ENCODE peak calls at places on chromosomes 11 and 22, in eight cellular contexts. V is naive thymus-derived CD4-positive, alpha-beta T cell; W is brain microvascular endothelial cell; K is heart left ventricle; D is CD8-positive, alpha-beta memory T cell; C is heart right ventricle; N is NT2/D1; T is ovary. O is an unnamed sample.

GRCh38 chr11:75554258-75555022 is 7.6 kb upstream of the SERPINH1 start:
- DNase-seq in K (peak; percentile 97), D (no peak), N (no peak), W (peak; percentile 99), T (peak; percentile 99), V (no peak), C (peak; percentile 94), O (peak; percentile 97)

GRCh38 chr22:23181763-23182288 is 1.5 kb downstream of the BCR start:
- DNase-seq in N (no peak), D (no peak), K (no peak), T (no peak), C (no peak), W (no peak), V (peak; percentile 7), O (no peak)

GRCh38 chr11:61579398-61580291 is 1.2 kb downstream of the SYT7 start:
- DNase-seq in D (no peak), W (no peak), N (no peak), C (no peak), T (no peak), V (peak; percentile 8), K (no peak), O (peak; percentile 65)

GRCh38 chr11:6319879-6320410 is 356 bp downstream of the CAVIN3 start:
- DNase-seq in N (peak; percentile 51), D (no peak), V (no peak), K (peak; percentile 97), W (peak; percentile 91), C (peak; percentile 95), T (peak; percentile 87), O (peak; percentile 94)

GRCh38 chr11:1969036-1969435 is 21.9 kb downstream of the MRPL23 start:
- DNase-seq in C (no peak), T (no peak), D (no peak), K (no peak), W (no peak), N (no peak), V (no peak), O (no peak)

GRCh38 chr11:64990222-64990918 is 6.4 kb downstream of the BATF2 start:
- DNase-seq in C (peak; percentile 75), K (peak; percentile 75), W (peak; percentile 26), D (no peak), V (no peak), T (no peak), N (no peak), O (no peak)

GRCh38 chr11:61338783-61339489 is 5.9 kb downstream of the TKFC start:
- DNase-seq in V (no peak), W (no peak), D (no peak), C (no peak), T (no peak), K (no peak), N (no peak), O (no peak)

GRCh38 chr22:33324228-33324627 is 266.0 kb upstream of the SYN3 start:
- DNase-seq in V (no peak), T (no peak), D (no peak), C (no peak), K (no peak), N (no peak), W (no peak), O (no peak)

GRCh38 chr11:5229388-5229787 is 2.5 kb upstream of the HBB start:
- DNase-seq in K (no peak), V (no peak), T (no peak), N (no peak), D (no peak), W (no peak), C (no peak), O (no peak)

GRCh38 chr22:46457502-46458488 is 79.6 kb downstream of the CELSR1 start:
- DNase-seq in T (no peak), C (no peak), N (no peak), D (no peak), W (peak; percentile 42), V (no peak), K (no peak), O (no peak)

GRCh38 chr11:126597041-126597440 is 241.6 kb downstream of the ST3GAL4 start:
- DNase-seq in W (no peak), D (no peak), T (no peak), N (no peak), K (no peak), C (no peak), V (no peak), O (peak; percentile 67)

GRCh38 chr11:71139516-71140205 is 112.7 kb downstream of the SHANK2 start:
- DNase-seq in T (no peak), K (peak; percentile 39), D (no peak), V (no peak), N (no peak), C (peak; percentile 19), W (no peak), O (no peak)

GRCh38 chr11:123587044-123587443 is 67.4 kb downstream of the SCN3B start:
- DNase-seq in D (no peak), V (no peak), W (no peak), C (no peak), N (no peak), T (no peak), K (no peak), O (no peak)

GRCh38 chr11:61881397-61881796 is 9.9 kb downstream of the FADS3 start:
- DNase-seq in D (no peak), W (no peak), C (peak; percentile 42), N (no peak), V (no peak), K (no peak), T (no peak), O (peak; percentile 69)

GRCh38 chr11:40328890-40329617 is 1130.4 kb downstream of the LRRC4C start:
- DNase-seq in V (no peak), T (no peak), K (peak; percentile 57), W (peak; percentile 100), N (peak; percentile 39), C (peak; percentile 31), D (no peak), O (no peak)

GRCh38 chr22:25668437-25668836 is 73.6 kb upstream of the MYO18B start:
- DNase-seq in W (no peak), K (no peak), T (peak; percentile 68), C (no peak), D (no peak), V (no peak), N (no peak), O (no peak)

GRCh38 chr11:10770626-10771254 is 19.7 kb downstream of the CTR9 start:
- DNase-seq in V (no peak), W (peak; percentile 50), N (peak; percentile 11), T (no peak), K (peak; percentile 59), D (no peak), C (peak; percentile 67), O (peak; percentile 86)

GRCh38 chr11:57478971-57479663 is 18.8 kb downstream of the RTN4RL2 start:
- DNase-seq in N (no peak), V (no peak), C (no peak), K (no peak), W (no peak), D (no peak), T (no peak), O (no peak)
- H3K27me3 ChIP-seq in N (peaks cover 17% of the 10 kb centered on the region), V (no peaks in the 10 kb centered on the region), C (peaks cover 20% of the 10 kb centered on the region), K (peaks cover 20% of the 10 kb centered on the region), W (peaks cover 20% of the 10 kb centered on the region), D (peaks cover 5% of the 10 kb centered on the region), T (no peaks in the 10 kb centered on the region), O (peaks cover 98% of the 10 kb centered on the region)

GRCh38 chr11:104164028-104164520 is at the start of gene PDGFD:
- DNase-seq in K (peak; percentile 72), W (peak; percentile 41), C (peak; percentile 65), V (no peak), T (peak; percentile 83), D (peak; percentile 43), N (peak; percentile 74), O (peak; percentile 95)

GRCh38 chr11:104159356-104159755 is 4.6 kb downstream of the PDGFD start:
- DNase-seq in T (no peak), D (no peak), W (no peak), K (no peak), N (no peak), V (no peak), C (no peak), O (no peak)

GRCh38 chr11:104165014-104165413 is 1.1 kb upstream of the PDGFD start:
- DNase-seq in D (no peak), N (no peak), W (no peak), V (no peak), C (no peak), K (no peak), T (no peak), O (no peak)

GRCh38 chr11:104163100-104164027 is 583 bp downstream of the PDGFD start:
- DNase-seq in T (peak; percentile 67), C (peak; percentile 22), N (peak; percentile 28), W (no peak), K (peak; percentile 54), V (no peak), D (no peak), O (peak; percentile 82)

GRCh38 chr11:104161751-104162450 is 2.0 kb downstream of the PDGFD start:
- DNase-seq in T (no peak), N (no peak), K (no peak), C (no peak), V (no peak), W (no peak), D (no peak), O (no peak)
- H3K4me3 ChIP-seq in T (peak overlapping the region; percentile 44), N (no peak overlapping the region), K (no peak overlapping the region), C (peak overlapping the region; percentile 70), V (no peak overlapping the region), W (no peak overlapping the region), D (no peak overlapping the region), O (peak overlapping the region; percentile 93)

GRCh38 chr11:47276923-47277322 is 7.0 kb downstream of the MADD start:
- DNase-seq in K (no peak), N (no peak), W (no peak), C (no peak), T (no peak), V (no peak), D (no peak), O (no peak)
- H3K27me3 ChIP-seq in K (no peaks in the 10 kb centered on the region), N (no peaks in the 10 kb centered on the region), W (no peaks in the 10 kb centered on the region), C (no peaks in the 10 kb centered on the region), T (no peaks in the 10 kb centered on the region), V (no peaks in the 10 kb centered on the region), D (no peaks in the 10 kb centered on the region), O (no peaks in the 10 kb centered on the region)

GRCh38 chr11:33701302-33701701 is 676 bp upstream of the C11orf91 start:
- DNase-seq in N (no peak), W (peak; percentile 35), T (no peak), K (no peak), V (no peak), C (no peak), D (no peak), O (no peak)

GRCh38 chr11:33703234-33703633 is 2.6 kb upstream of the C11orf91 start:
- DNase-seq in W (no peak), C (no peak), K (no peak), N (no peak), T (no peak), D (no peak), V (no peak), O (no peak)

GRCh38 chr11:33703771-33704170 is 3.1 kb upstream of the C11orf91 start:
- DNase-seq in W (no peak), T (no peak), C (no peak), N (no peak), D (no peak), K (peak; percentile 74), V (no peak), O (no peak)

GRCh38 chr11:33700425-33701271 is at the start of gene C11orf91:
- DNase-seq in D (peak; percentile 95), T (peak; percentile 97), K (peak; percentile 98), V (peak; percentile 98), N (peak; percentile 76), W (peak; percentile 97), C (peak; percentile 98), O (peak; percentile 99)

DNA sequence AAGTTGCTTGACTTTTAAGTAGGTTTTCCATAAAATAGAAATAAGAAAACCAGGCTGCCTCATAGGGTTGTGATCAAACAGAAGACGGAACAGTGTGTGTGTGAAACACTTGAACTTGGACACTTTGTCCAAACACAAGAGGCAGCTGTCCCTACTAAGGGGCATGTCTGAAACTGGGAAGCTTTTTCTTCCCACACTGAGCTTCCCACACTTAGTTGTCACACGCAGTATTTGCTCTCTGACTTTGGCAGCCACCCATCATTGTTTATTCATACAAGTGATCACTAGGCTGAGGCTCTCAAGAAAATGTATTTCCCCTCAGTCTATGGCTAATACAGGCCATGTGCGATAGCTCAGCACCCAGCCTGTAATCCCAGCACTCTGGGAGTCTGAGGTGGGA is 1.2 kb upstream of the C11orf91 start:
- DNase-seq in T (no peak), V (no peak), C (peak; percentile 78), N (no peak), W (peak; percentile 87), D (no peak), K (peak; percentile 57), O (no peak)
- H3K4me3 ChIP-seq in T (no peak overlapping the region), V (no peak overlapping the region), C (peak overlapping the region; percentile 60), N (no peak overlapping the region), W (no peak overlapping the region), D (no peak overlapping the region), K (no peak overlapping the region), O (no peak overlapping the region)

O was measured in endodermal cell.